ENCODE peak calls at places on chromosomes 5 and 9, in eight cellular contexts. I is type B pancreatic cell; F is amygdala; H is transverse colon; N is RPMI7951; V is stimulated activated CD4-positive, alpha-beta T cell treated with anti-CD3 and anti-CD28 coated beads, Interleukin-15, amount 100 ng/mL, for 1 hour; Z is A673; K is DMS153. U is an unnamed sample.
A peak's percentile ranks its signal among the peaks of the same experiment; 100 is the strongest.

GRCh38 chr9:124658165-124659017 is 112.7 kb downstream of the NR6A1 start:
- DNase-seq in N (peak; percentile 97), I (peak; percentile 79), V (no peak), F (peak; percentile 55), H (peak; percentile 62), K (peak; percentile 93), Z (peak; percentile 97), U (peak; percentile 92)

GRCh38 chr9:114287001-114287762 is 35.7 kb upstream of the ORM1 start:
- DNase-seq in H (no peak), F (no peak), Z (peak; percentile 51), V (no peak), K (peak; percentile 36), I (peak; percentile 66), N (no peak), U (peak; percentile 78)

GRCh38 chr5:35963381-35963843 is 25.0 kb upstream of the CAPSL start:
- DNase-seq in H (peak; percentile 11), V (no peak), K (no peak), N (peak; percentile 33), F (no peak), I (no peak), Z (peak; percentile 45), U (no peak)

GRCh38 chr9:136657975-136658848 is 4.5 kb upstream of the EGFL7 start:
- DNase-seq in F (no peak), K (no peak), N (no peak), Z (no peak), H (no peak), V (no peak), I (no peak), U (no peak)

GRCh38 chr5:125267636-125268248 is 521.3 kb upstream of the ZNF608 start:
- DNase-seq in H (no peak), N (no peak), K (no peak), F (no peak), V (no peak), Z (no peak), I (no peak), U (no peak)

GRCh38 chr5:52895572-52896296 is 93.4 kb upstream of the ITGA2 start:
- DNase-seq in K (no peak), Z (peak; percentile 69), I (no peak), F (no peak), H (no peak), N (no peak), V (no peak), U (no peak)

GRCh38 chr5:155082401-155082800 is 68.8 kb downstream of the KIF4B start:
- DNase-seq in I (no peak), F (no peak), Z (peak; percentile 14), V (no peak), H (no peak), K (no peak), N (peak; percentile 83), U (no peak)

GRCh38 chr9:97744710-97745708 is 47.9 kb upstream of the XPA start:
- DNase-seq in K (no peak), Z (no peak), V (no peak), F (no peak), I (no peak), N (no peak), H (no peak), U (peak; percentile 54)

GRCh38 chr9:85260288-85260687 is 481.5 kb downstream of the AGTPBP1 start:
- DNase-seq in K (no peak), V (no peak), N (no peak), I (no peak), H (no peak), F (no peak), Z (no peak), U (no peak)

GRCh38 chr5:143600396-143601075 is 197.1 kb upstream of the NR3C1 start:
- DNase-seq in Z (no peak), F (no peak), N (no peak), H (no peak), K (no peak), I (no peak), V (no peak), U (no peak)

GRCh38 chr5:34486160-34486765 is 169.9 kb upstream of the RAI14 start:
- DNase-seq in F (peak; percentile 64), I (no peak), V (peak; percentile 47), Z (peak; percentile 87), K (peak; percentile 88), H (peak; percentile 78), N (peak; percentile 75), U (peak; percentile 89)

GRCh38 chr9:99822096-99822595 is 461 bp downstream of the NR4A3 start:
- DNase-seq in N (peak; percentile 45), F (peak; percentile 55), V (no peak), K (no peak), H (peak; percentile 52), I (peak; percentile 74), Z (no peak), U (no peak)

GRCh38 chr9:37992924-37993349 is 76.1 kb downstream of the SHB start:
- DNase-seq in K (no peak), Z (no peak), I (no peak), N (no peak), V (no peak), F (no peak), H (no peak), U (no peak)

GRCh38 chr9:107751522-107752235 is 262.1 kb upstream of the KLF4 start:
- DNase-seq in F (no peak), V (no peak), N (peak; percentile 89), I (no peak), K (no peak), H (peak; percentile 74), Z (no peak), U (no peak)

GRCh38 chr5:173715607-173716006 is 99.2 kb upstream of the BOD1 start:
- DNase-seq in V (no peak), K (no peak), N (no peak), H (no peak), F (no peak), Z (no peak), I (no peak), U (no peak)

GRCh38 chr9:133470427-133470924 is 8.4 kb downstream of the SLC2A6 start:
- DNase-seq in K (no peak), N (no peak), H (no peak), Z (no peak), V (no peak), I (no peak), F (no peak), U (no peak)

GRCh38 chr9:125461501-125462190 is 200.0 kb downstream of the GAPVD1 start:
- DNase-seq in Z (no peak), H (no peak), N (no peak), F (no peak), K (no peak), V (no peak), I (no peak), U (no peak)

GRCh38 chr9:121770415-121771273 is 119.2 kb downstream of the DAB2IP start:
- DNase-seq in I (no peak), Z (no peak), N (no peak), V (no peak), K (no peak), H (no peak), F (no peak), U (no peak)

GRCh38 chr9:35759795-35760194 is 5.7 kb upstream of the MSMP start:
- DNase-seq in V (no peak), I (no peak), H (no peak), N (no peak), Z (no peak), K (no peak), F (no peak), U (no peak)

GRCh38 chr9:133589454-133590227 is 19.5 kb downstream of the FAM163B start:
- DNase-seq in K (no peak), H (no peak), N (no peak), F (no peak), I (no peak), V (peak; percentile 30), Z (no peak), U (no peak)

GRCh38 chr5:61301820-61302563 is 30.1 kb upstream of the ZSWIM6 start:
- DNase-seq in Z (no peak), N (peak; percentile 98), H (peak; percentile 66), K (no peak), V (no peak), F (peak; percentile 48), I (no peak), U (no peak)

GRCh38 chr5:124670672-124671592 is 75.5 kb downstream of the ZNF608 start:
- DNase-seq in I (no peak), F (no peak), N (no peak), K (peak; percentile 28), H (no peak), V (no peak), Z (no peak), U (no peak)

GRCh38 chr5:173303878-173304590 is 24.2 kb downstream of the STC2 start:
- DNase-seq in K (no peak), N (peak; percentile 56), V (no peak), F (no peak), Z (no peak), H (no peak), I (no peak), U (no peak)

GRCh38 chr5:180100621-180101450 is 29.3 kb upstream of the RNF130 start:
- DNase-seq in F (no peak), N (no peak), I (no peak), K (no peak), H (no peak), Z (no peak), V (no peak), U (no peak)